ENCODE peak calls at places on chromosome 10, in four cellular contexts. One of them, this sample, is unnamed.

GRCh38 chr10:11175823-11176243 is 158.2 kb downstream of the CELF2 start:
- DNase-seq in SK-N-SH: no peak
- DNase-seq in H1: no peak
- DNase-seq in WTC11: no peak
- DNase-seq in this sample: no peak

GRCh38 chr10:625335-625699 is 64.2 kb downstream of the DIP2C start:
- DNase-seq in WTC11: no peak
- DNase-seq in H1: no peak
- DNase-seq in SK-N-SH: peak; percentile 77
- DNase-seq in this sample: no peak

GRCh38 chr10:79328737-79329504 is 18.3 kb upstream of the PPIF start:
- DNase-seq in SK-N-SH: no peak
- DNase-seq in H1: no peak
- DNase-seq in WTC11: no peak
- DNase-seq in this sample: no peak

GRCh38 chr10:129963831-129964501 is at the start of gene EBF3:
- DNase-seq in H1: peak; percentile 91
- DNase-seq in WTC11: peak; percentile 85
- DNase-seq in SK-N-SH: peak; percentile 88
- DNase-seq in this sample: peak; percentile 43

GRCh38 chr10:89553064-89553734 is 17.8 kb upstream of the SLC16A12 start:
- DNase-seq in SK-N-SH: no peak
- DNase-seq in WTC11: no peak
- DNase-seq in H1: no peak
- DNase-seq in this sample: no peak

GRCh38 chr10:110493832-110494426 is 3.8 kb upstream of the DUSP5 start:
- DNase-seq in H1: no peak
- DNase-seq in SK-N-SH: no peak
- DNase-seq in WTC11: no peak
- DNase-seq in this sample: no peak

GRCh38 chr10:43249151-43249961 is 17.5 kb downstream of the RASGEF1A start:
- DNase-seq in WTC11: peak; percentile 8
- DNase-seq in H1: peak; percentile 42
- DNase-seq in SK-N-SH: peak; percentile 27
- DNase-seq in this sample: no peak

GRCh38 chr10:14032406-14032998 is 298.2 kb downstream of the FRMD4A start:
- DNase-seq in WTC11: peak; percentile 90
- DNase-seq in SK-N-SH: peak; percentile 45
- DNase-seq in H1: peak; percentile 96
- DNase-seq in this sample: peak; percentile 67

GRCh38 chr10:87861566-87861952 is 1.8 kb downstream of the KLLN start:
- DNase-seq in WTC11: peak; percentile 56
- DNase-seq in SK-N-SH: no peak
- DNase-seq in H1: no peak
- DNase-seq in this sample: peak; percentile 84

GRCh38 chr10:58651742-58652141 is 139.1 kb downstream of the BICC1 start:
- DNase-seq in H1: no peak
- DNase-seq in WTC11: no peak
- DNase-seq in SK-N-SH: no peak
- DNase-seq in this sample: no peak

GRCh38 chr10:124291009-124291671 is 127.6 kb downstream of the OAT start:
- DNase-seq in SK-N-SH: no peak
- DNase-seq in H1: no peak
- DNase-seq in WTC11: no peak
- DNase-seq in this sample: no peak

GRCh38 chr10:72593963-72594362 is 31.9 kb downstream of the MICU1 start:
- DNase-seq in SK-N-SH: no peak
- DNase-seq in WTC11: no peak
- DNase-seq in H1: no peak
- DNase-seq in this sample: no peak

GRCh38 chr10:109913351-109913902 is 9.9 kb downstream of the XPNPEP1 start:
- DNase-seq in H1: no peak
- DNase-seq in SK-N-SH: no peak
- DNase-seq in WTC11: no peak
- DNase-seq in this sample: no peak

GRCh38 chr10:29805134-29805691 is 170.4 kb upstream of the SVIL start:
- DNase-seq in WTC11: no peak
- DNase-seq in H1: no peak
- DNase-seq in SK-N-SH: no peak
- DNase-seq in this sample: no peak

GRCh38 chr10:104109908-104110662 is 11.9 kb upstream of the SFR1 start:
- DNase-seq in H1: no peak
- DNase-seq in WTC11: no peak
- DNase-seq in SK-N-SH: no peak
- DNase-seq in this sample: peak; percentile 16

GRCh38 chr10:13439771-13440708 is 88.8 kb downstream of the BEND7 start:
- DNase-seq in SK-N-SH: peak; percentile 87
- DNase-seq in H1: peak; percentile 91
- DNase-seq in WTC11: peak; percentile 79
- DNase-seq in this sample: peak; percentile 83

GRCh38 chr10:72097448-72098300 is 9.3 kb upstream of the SPOCK2 start:
- DNase-seq in SK-N-SH: no peak
- DNase-seq in H1: no peak
- DNase-seq in WTC11: no peak
- DNase-seq in this sample: peak; percentile 68

GRCh38 chr10:107497024-107497423 is 332.5 kb upstream of the SORCS1 start:
- DNase-seq in WTC11: no peak
- DNase-seq in H1: no peak
- DNase-seq in SK-N-SH: no peak
- DNase-seq in this sample: no peak

GRCh38 chr10:107490389-107490788 is 325.9 kb upstream of the SORCS1 start:
- DNase-seq in SK-N-SH: no peak
- DNase-seq in WTC11: no peak
- DNase-seq in H1: no peak
- DNase-seq in this sample: no peak

GRCh38 chr10:107487284-107487683 is 322.8 kb upstream of the SORCS1 start:
- DNase-seq in WTC11: no peak
- DNase-seq in H1: no peak
- DNase-seq in SK-N-SH: no peak
- DNase-seq in this sample: no peak

GRCh38 chr10:107496594-107496993 is 332.1 kb upstream of the SORCS1 start:
- DNase-seq in WTC11: no peak
- DNase-seq in SK-N-SH: no peak
- DNase-seq in H1: no peak
- DNase-seq in this sample: no peak

DNA sequence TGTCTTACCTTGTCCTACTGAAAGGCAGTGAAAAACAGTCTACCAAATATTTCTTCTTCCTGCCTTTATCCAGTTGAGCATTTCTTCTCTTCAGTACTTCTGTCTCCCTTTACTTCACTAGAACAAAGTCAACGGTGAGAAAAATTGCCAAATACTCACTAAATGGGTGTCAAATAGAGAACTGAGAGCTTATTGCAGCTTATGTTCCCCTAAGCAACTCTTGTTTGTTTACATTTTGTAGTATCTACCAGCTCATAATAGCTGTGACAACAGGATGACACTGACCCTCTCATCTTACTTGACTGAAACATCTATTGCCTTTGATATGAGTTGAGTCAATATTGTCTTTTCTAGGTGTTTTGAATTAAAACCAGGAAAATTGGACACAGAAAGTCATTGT is 327.9 kb upstream of the SORCS1 start:
- DNase-seq in SK-N-SH: no peak
- DNase-seq in WTC11: no peak
- DNase-seq in H1: no peak
- DNase-seq in this sample: no peak
- TF ChIP-seq TEAD4 in SK-N-SH: no peak
- TF ChIP-seq TEAD4 in WTC11: no peak
- TF ChIP-seq TEAD4 in H1: no peak
- TF ChIP-seq TEAD4 in this sample: no peak

DNA sequence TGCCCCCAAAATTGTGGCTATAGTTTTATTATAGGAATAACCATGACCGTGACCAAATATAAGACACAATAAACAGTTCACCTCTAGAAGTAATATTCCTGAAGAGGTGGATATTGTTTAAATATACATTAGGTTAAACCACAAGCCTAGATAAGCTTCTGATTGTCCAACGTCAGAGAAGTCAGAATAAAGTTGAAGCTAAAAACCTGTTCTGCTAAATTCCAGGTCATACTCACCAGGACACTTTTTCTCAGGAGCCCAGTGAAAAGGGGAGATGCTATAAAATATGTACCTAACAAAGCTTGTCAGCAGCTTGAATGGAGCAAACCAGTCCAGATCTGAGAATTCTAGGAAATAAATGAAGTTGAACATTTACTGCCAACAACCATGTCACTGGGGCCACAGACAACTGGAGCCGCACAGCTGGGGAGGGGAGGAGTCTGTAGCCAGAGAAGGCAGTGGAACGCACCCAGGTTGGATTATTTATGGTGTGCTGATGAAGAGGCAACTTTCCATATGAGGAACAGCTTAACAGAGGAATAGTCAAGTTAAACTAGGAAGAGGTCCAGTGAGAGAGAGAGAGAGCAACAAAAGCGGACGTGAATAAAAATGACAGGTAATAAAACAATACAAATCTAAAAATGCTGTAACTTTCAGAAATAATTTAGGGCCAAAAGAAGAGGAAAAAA is 191.1 kb downstream of the ZNF438 start:
- DNase-seq in H1: no peak
- DNase-seq in SK-N-SH: no peak
- DNase-seq in WTC11: no peak
- DNase-seq in this sample: no peak
- TF ChIP-seq TEAD4 in H1: no peak
- TF ChIP-seq TEAD4 in SK-N-SH: no peak
- TF ChIP-seq TEAD4 in WTC11: no peak
- TF ChIP-seq TEAD4 in this sample: no peak

GRCh38 chr10:77666821-77667220 is 29.2 kb upstream of the KCNMA1 start:
- DNase-seq in H1: no peak
- DNase-seq in WTC11: no peak
- DNase-seq in SK-N-SH: no peak
- DNase-seq in this sample: no peak

GRCh38 chr10:77661100-77661499 is 23.5 kb upstream of the KCNMA1 start:
- DNase-seq in SK-N-SH: no peak
- DNase-seq in H1: peak; percentile 42
- DNase-seq in WTC11: no peak
- DNase-seq in this sample: peak; percentile 18

GRCh38 chr10:77664018-77664417 is 26.4 kb upstream of the KCNMA1 start:
- DNase-seq in H1: no peak
- DNase-seq in WTC11: no peak
- DNase-seq in SK-N-SH: no peak
- DNase-seq in this sample: no peak

GRCh38 chr10:77661674-77662073 is 24.1 kb upstream of the KCNMA1 start:
- DNase-seq in WTC11: no peak
- DNase-seq in SK-N-SH: no peak
- DNase-seq in H1: peak; percentile 41
- DNase-seq in this sample: no peak
- TF ChIP-seq TEAD4 in WTC11: no peak
- TF ChIP-seq TEAD4 in SK-N-SH: no peak
- TF ChIP-seq TEAD4 in H1: no peak
- TF ChIP-seq TEAD4 in this sample: no peak

GRCh38 chr10:131495224-131495623 is 183.7 kb upstream of the TCERG1L start:
- DNase-seq in H1: no peak
- DNase-seq in WTC11: no peak
- DNase-seq in SK-N-SH: no peak
- DNase-seq in this sample: no peak
- TF ChIP-seq TEAD4 in H1: no peak
- TF ChIP-seq TEAD4 in WTC11: no peak
- TF ChIP-seq TEAD4 in SK-N-SH: no peak
- TF ChIP-seq TEAD4 in this sample: no peak

GRCh38 chr10:116770281-116770680 is 27.9 kb upstream of the HSPA12A start:
- DNase-seq in SK-N-SH: no peak
- DNase-seq in H1: no peak
- DNase-seq in WTC11: no peak
- DNase-seq in this sample: no peak

GRCh38 chr10:116768786-116769185 is 26.4 kb upstream of the HSPA12A start:
- DNase-seq in WTC11: no peak
- DNase-seq in SK-N-SH: no peak
- DNase-seq in H1: no peak
- DNase-seq in this sample: no peak

GRCh38 chr10:116769791-116770190 is 27.4 kb upstream of the HSPA12A start:
- DNase-seq in SK-N-SH: no peak
- DNase-seq in H1: no peak
- DNase-seq in WTC11: no peak
- DNase-seq in this sample: no peak

GRCh38 chr10:116771101-116771705 is 28.8 kb upstream of the HSPA12A start:
- DNase-seq in WTC11: no peak
- DNase-seq in H1: no peak
- DNase-seq in SK-N-SH: no peak
- DNase-seq in this sample: no peak

GRCh38 chr10:116769368-116769767 is 27.0 kb upstream of the HSPA12A start:
- DNase-seq in SK-N-SH: no peak
- DNase-seq in H1: no peak
- DNase-seq in WTC11: no peak
- DNase-seq in this sample: no peak
- TF ChIP-seq TEAD4 in SK-N-SH: no peak
- TF ChIP-seq TEAD4 in H1: no peak
- TF ChIP-seq TEAD4 in WTC11: no peak
- TF ChIP-seq TEAD4 in this sample: no peak

GRCh38 chr10:98193030-98193429 is 58.6 kb downstream of the R3HCC1L start:
- DNase-seq in SK-N-SH: no peak
- DNase-seq in H1: no peak
- DNase-seq in WTC11: no peak
- DNase-seq in this sample: no peak
- TF ChIP-seq TEAD4 in SK-N-SH: no peak
- TF ChIP-seq TEAD4 in H1: no peak
- TF ChIP-seq TEAD4 in WTC11: no peak
- TF ChIP-seq TEAD4 in this sample: no peak

GRCh38 chr10:3593611-3594010 is 191.4 kb downstream of the KLF6 start:
- DNase-seq in H1: no peak
- DNase-seq in WTC11: no peak
- DNase-seq in SK-N-SH: no peak
- DNase-seq in this sample: no peak

GRCh38 chr10:3588346-3588745 is 196.7 kb downstream of the KLF6 start:
- DNase-seq in SK-N-SH: no peak
- DNase-seq in H1: no peak
- DNase-seq in WTC11: no peak
- DNase-seq in this sample: no peak

GRCh38 chr10:3584926-3585784 is 199.9 kb downstream of the KLF6 start:
- DNase-seq in H1: no peak
- DNase-seq in WTC11: no peak
- DNase-seq in SK-N-SH: no peak
- DNase-seq in this sample: no peak

GRCh38 chr10:3592424-3592823 is 192.6 kb downstream of the KLF6 start:
- DNase-seq in SK-N-SH: no peak
- DNase-seq in H1: no peak
- DNase-seq in WTC11: no peak
- DNase-seq in this sample: no peak

DNA sequence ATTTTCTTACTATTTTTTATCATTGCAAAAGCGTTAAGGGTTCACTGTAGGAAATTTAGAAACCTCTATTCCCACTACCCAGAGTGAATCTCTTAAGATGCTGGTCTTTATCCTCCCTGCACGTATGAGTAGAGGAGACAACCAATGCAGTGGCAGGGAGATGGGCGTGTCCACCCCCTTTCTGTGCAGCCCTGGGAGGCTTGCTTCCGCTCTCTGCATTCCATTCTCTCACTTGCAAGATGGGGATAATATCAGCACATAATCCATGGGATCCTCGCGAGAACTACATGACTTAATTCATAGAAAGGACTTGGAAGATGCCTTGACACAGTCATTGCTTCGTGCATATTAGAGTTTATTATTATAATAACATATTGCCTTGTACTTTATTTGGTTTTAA is 196.2 kb downstream of the KLF6 start:
- DNase-seq in SK-N-SH: no peak
- DNase-seq in WTC11: no peak
- DNase-seq in H1: no peak
- DNase-seq in this sample: no peak
- TF ChIP-seq TEAD4 in SK-N-SH: no peak
- TF ChIP-seq TEAD4 in WTC11: no peak
- TF ChIP-seq TEAD4 in H1: no peak
- TF ChIP-seq TEAD4 in this sample: no peak

GRCh38 chr10:48476279-48476982 is 128.4 kb downstream of the ARHGAP22 start:
- DNase-seq in WTC11: no peak
- DNase-seq in H1: peak; percentile 42
- DNase-seq in SK-N-SH: peak; percentile 75
- DNase-seq in this sample: no peak
- TF ChIP-seq TEAD4 in WTC11: no peak
- TF ChIP-seq TEAD4 in H1: no peak
- TF ChIP-seq TEAD4 in SK-N-SH: no peak
- TF ChIP-seq TEAD4 in this sample: no peak

This sample was measured in K562.